ENCODE peak calls at places on chromosomes 16 and 17, in five cellular contexts. G is NCI-H2029; W is fibroblast of the conjunctiva; T is activated naive CD4-positive, alpha-beta T cell treated with anti-CD3 and anti-CD28 coated beads, Interleukin-2, amount 50 U/mL, for 72 hours; H is posterior vena cava. P is an unnamed sample.

GRCh38 chr16:22193134-22193411 is 13.0 kb upstream of the EEF2K start:
- DNase-seq in G (no peak), W (no peak), T (no peak), H (no peak), P (no peak)

GRCh38 chr16:4924593-4925378 is 12.2 kb downstream of the PPL start:
- DNase-seq in G (peak; percentile 39), W (no peak), T (no peak), H (no peak), P (no peak)

GRCh38 chr16:22318690-22319358 is 21.6 kb downstream of the POLR3E start:
- DNase-seq in G (no peak), W (no peak), T (peak; percentile 80), H (no peak), P (peak; percentile 66)

GRCh38 chr17:20189979-20190378 is 180.8 kb downstream of the SPECC1 start:
- DNase-seq in G (no peak), W (no peak), T (no peak), H (no peak), P (no peak)

GRCh38 chr17:38741853-38742421 is 6.2 kb downstream of the PCGF2 start:
- DNase-seq in G (peak; percentile 29), W (no peak), T (no peak), H (no peak), P (peak; percentile 82)

GRCh38 chr17:79338589-79338988 is 264.0 kb downstream of the ENGASE start:
- DNase-seq in G (no peak), W (no peak), T (no peak), H (no peak), P (no peak)

GRCh38 chr17:75808549-75808904 is 23.9 kb downstream of the UNK start:
- DNase-seq in G (no peak), W (no peak), T (no peak), H (no peak), P (no peak)

GRCh38 chr17:80453126-80453979 is 23.1 kb downstream of the NPTX1 start:
- DNase-seq in G (no peak), W (no peak), T (no peak), H (no peak), P (no peak)

GRCh38 chr16:85403693-85404092 is 209.4 kb upstream of the GSE1 start:
- DNase-seq in G (no peak), W (no peak), T (peak; percentile 1), H (peak; percentile 20), P (peak; percentile 50)

GRCh38 chr16:78647491-78647890 is 548.0 kb downstream of the WWOX start:
- DNase-seq in G (no peak), W (no peak), T (no peak), H (no peak), P (no peak)

GRCh38 chr16:83336630-83337029 is 471.1 kb upstream of the HSBP1 start:
- DNase-seq in G (peak; percentile 11), W (peak; percentile 73), T (no peak), H (no peak), P (no peak)

GRCh38 chr16:57509231-57509923 is 23.1 kb upstream of the DOK4 start:
- DNase-seq in G (no peak), W (no peak), T (no peak), H (peak; percentile 68), P (peak; percentile 47)

GRCh38 chr17:63337579-63337978 is 108.5 kb downstream of the CYB561 start:
- DNase-seq in G (no peak), W (peak; percentile 54), T (no peak), H (no peak), P (no peak)

GRCh38 chr16:55242667-55243066 is 81.3 kb upstream of the IRX6 start:
- DNase-seq in G (no peak), W (no peak), T (no peak), H (no peak), P (no peak)

GRCh38 chr16:85422124-85422373 is 191.1 kb upstream of the GSE1 start:
- DNase-seq in G (no peak), W (no peak), T (no peak), H (no peak), P (peak; percentile 60)